ENCODE peak calls at places on chromosomes 3 and 15, in six cellular contexts. E, O, R, K, Q and Y are unnamed samples.

GRCh38 chr3:185824467-185825378 is at the start of gene IGF2BP2:
- DNase-seq in E (peak), O (peak), R (peak), K (peak), Q (no peak), Y (peak)

GRCh38 chr3:197124713-197125112 is 95.1 kb upstream of the MELTF start:
- DNase-seq in E (no peak), O (no peak), R (peak), K (no peak), Q (no peak), Y (no peak)

GRCh38 chr3:36394176-36394575 is 13.9 kb downstream of the STAC start:
- DNase-seq in E (peak), O (no peak), R (no peak), K (peak), Q (no peak), Y (no peak)

GRCh38 chr15:80779658-80780415 is 667 bp downstream of the CEMIP start:
- DNase-seq in E (peak), O (peak), R (peak), K (peak), Q (no peak), Y (peak)

GRCh38 chr15:92014461-92015030 is 161.0 kb downstream of the SLCO3A1 start:
- DNase-seq in E (no peak), O (no peak), R (no peak), K (no peak), Q (no peak), Y (no peak)

GRCh38 chr3:61919371-61919770 is 358.0 kb downstream of the PTPRG start:
- DNase-seq in E (no peak), O (no peak), R (no peak), K (no peak), Q (no peak), Y (no peak)

GRCh38 chr3:14113964-14114667 is 10.6 kb downstream of the CHCHD4 start:
- DNase-seq in E (no peak), O (peak), R (no peak), K (no peak), Q (no peak), Y (no peak)

GRCh38 chr3:101117981-101118380 is 124.8 kb upstream of the ABI3BP start:
- DNase-seq in E (no peak), O (peak), R (peak), K (peak), Q (no peak), Y (no peak)

GRCh38 chr3:156768390-156768789 is 57.8 kb upstream of the LEKR1 start:
- DNase-seq in E (no peak), O (no peak), R (no peak), K (no peak), Q (no peak), Y (no peak)

GRCh38 chr3:194156095-194156494 is 20.1 kb downstream of the HES1 start:
- DNase-seq in E (no peak), O (no peak), R (no peak), K (no peak), Q (no peak), Y (no peak)

GRCh38 chr15:52256366-52256765 is 39.2 kb downstream of the MYO5C start:
- DNase-seq in E (peak), O (peak), R (peak), K (peak), Q (peak), Y (peak)

GRCh38 chr15:65130941-65131340 is 2.7 kb downstream of the PDCD7 start:
- DNase-seq in E (no peak), O (no peak), R (no peak), K (no peak), Q (no peak), Y (no peak)

GRCh38 chr3:52406231-52406661 is 38.7 kb downstream of the SEMA3G start:
- DNase-seq in E (no peak), O (no peak), R (no peak), K (no peak), Q (no peak), Y (no peak)

GRCh38 chr3:196778755-196779154 is 39.1 kb downstream of the PAK2 start:
- DNase-seq in E (peak), O (no peak), R (peak), K (peak), Q (no peak), Y (peak)

GRCh38 chr3:42732196-42732828 is 29.7 kb upstream of the HHATL start:
- DNase-seq in E (no peak), O (no peak), R (no peak), K (no peak), Q (no peak), Y (no peak)

GRCh38 chr15:29857196-29857595 is 34.9 kb upstream of the TJP1 start:
- DNase-seq in E (no peak), O (no peak), R (peak), K (no peak), Q (no peak), Y (no peak)

GRCh38 chr3:175404667-175405066 is 545.5 kb downstream of the NAALADL2 start:
- DNase-seq in E (no peak), O (no peak), R (no peak), K (no peak), Q (no peak), Y (no peak)

GRCh38 chr15:51756482-51756881 is 5.1 kb downstream of the TMOD2 start:
- DNase-seq in E (no peak), O (no peak), R (no peak), K (no peak), Q (no peak), Y (no peak)

GRCh38 chr15:92617197-92618037 is 38.2 kb downstream of the FAM174B start:
- DNase-seq in E (peak), O (peak), R (peak), K (peak), Q (no peak), Y (peak)

GRCh38 chr15:66780172-66780972 is 78.3 kb downstream of the SMAD6 start:
- DNase-seq in E (peak), O (peak), R (peak), K (peak), Q (no peak), Y (no peak)

GRCh38 chr3:48847053-48847585 is 555 bp downstream of the PRKAR2A start:
- DNase-seq in E (peak), O (peak), R (peak), K (peak), Q (peak), Y (peak)

GRCh38 chr3:67048067-67048715 is 50.1 kb downstream of the KBTBD8 start:
- DNase-seq in E (no peak), O (no peak), R (no peak), K (no peak), Q (no peak), Y (no peak)

GRCh38 chr3:72015463-72015862 is 230.5 kb upstream of the PROK2 start:
- DNase-seq in E (no peak), O (peak), R (no peak), K (no peak), Q (no peak), Y (no peak)

GRCh38 chr3:38253704-38254103 is 11.9 kb upstream of the SLC22A13 start:
- DNase-seq in E (no peak), O (no peak), R (no peak), K (no peak), Q (no peak), Y (no peak)

GRCh38 chr3:170961616-170962400 is 53.4 kb upstream of the EIF5A2 start:
- DNase-seq in E (peak), O (peak), R (peak), K (peak), Q (peak), Y (peak)

GRCh38 chr3:174206607-174207192 is 652.4 kb upstream of the NAALADL2 start:
- DNase-seq in E (no peak), O (no peak), R (no peak), K (peak), Q (no peak), Y (no peak)

GRCh38 chr3:59790241-59790640 is 740.4 kb upstream of the CFAP20DC start:
- DNase-seq in E (no peak), O (no peak), R (no peak), K (no peak), Q (no peak), Y (no peak)

GRCh38 chr3:50415066-50415465 is 55.7 kb upstream of the TMEM115 start:
- DNase-seq in E (no peak), O (no peak), R (no peak), K (no peak), Q (no peak), Y (no peak)

GRCh38 chr15:66657062-66658020 is 44.7 kb upstream of the SMAD6 start:
- DNase-seq in E (no peak), O (peak), R (no peak), K (no peak), Q (no peak), Y (no peak)

GRCh38 chr3:139448104-139448503 is 28.2 kb downstream of the RBP2 start:
- DNase-seq in E (no peak), O (no peak), R (no peak), K (peak), Q (no peak), Y (no peak)

GRCh38 chr15:96264801-96265515 is 65.5 kb upstream of the NR2F2 start:
- DNase-seq in E (peak), O (peak), R (peak), K (peak), Q (peak), Y (no peak)

GRCh38 chr3:112470791-112471190 is 28.5 kb downstream of the BTLA start:
- DNase-seq in E (peak), O (no peak), R (peak), K (peak), Q (no peak), Y (no peak)

GRCh38 chr15:62135532-62136134 is 29.5 kb downstream of the C2CD4B start:
- DNase-seq in E (peak), O (peak), R (peak), K (peak), Q (no peak), Y (peak)

GRCh38 chr3:77079988-77080585 is 40.2 kb downstream of the ROBO2 start:
- DNase-seq in E (no peak), O (no peak), R (no peak), K (no peak), Q (no peak), Y (no peak)

GRCh38 chr3:186166036-186166435 is 57.1 kb upstream of the ETV5 start:
- DNase-seq in E (no peak), O (no peak), R (no peak), K (no peak), Q (no peak), Y (no peak)

GRCh38 chr3:169146112-169146665 is 517.3 kb downstream of the MECOM start:
- DNase-seq in E (peak), O (peak), R (peak), K (peak), Q (no peak), Y (peak)

GRCh38 chr15:89305395-89305794 is 29.2 kb downstream of the POLG start:
- DNase-seq in E (no peak), O (no peak), R (no peak), K (no peak), Q (no peak), Y (no peak)

GRCh38 chr15:89303986-89304385 is 30.6 kb downstream of the POLG start:
- DNase-seq in E (no peak), O (no peak), R (peak), K (peak), Q (no peak), Y (no peak)

GRCh38 chr15:89301304-89302089 is 33.1 kb downstream of the POLG start:
- DNase-seq in E (no peak), O (no peak), R (no peak), K (no peak), Q (no peak), Y (no peak)

GRCh38 chr15:89299896-89300295 is 34.7 kb downstream of the POLG start:
- DNase-seq in E (peak), O (no peak), R (peak), K (peak), Q (peak), Y (peak)
- H2AFZ ChIP-seq in E (no peak), O (no peak), R (no peak), K (no peak), Q (no peak), Y (no peak)

DNA sequence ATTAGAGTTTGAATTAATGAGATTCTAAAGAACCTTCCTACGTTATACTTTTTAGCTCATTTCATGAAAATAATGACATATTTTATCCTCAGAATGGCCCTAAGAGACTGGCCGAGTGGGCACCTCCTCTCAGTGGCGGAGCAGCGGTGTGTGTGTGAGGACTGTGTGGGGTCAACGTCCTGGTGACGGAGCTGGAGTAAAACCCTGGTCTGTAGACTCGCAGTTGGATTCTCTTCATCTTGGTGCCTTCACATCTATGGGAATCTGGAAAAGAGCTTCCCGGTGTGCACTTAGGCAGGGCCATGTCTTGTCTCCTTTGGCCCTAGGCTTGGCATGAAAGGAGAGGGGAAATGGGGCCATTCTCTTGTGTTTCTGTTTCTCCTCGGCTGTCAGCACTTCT is 21.4 kb upstream of the PAQR5 start:
- DNase-seq in E (no peak), O (no peak), R (no peak), K (no peak), Q (no peak), Y (no peak)
- H2AFZ ChIP-seq in E (no peak), O (no peak), R (no peak), K (no peak), Q (no peak), Y (no peak)

GRCh38 chr3:128076465-128076782 is 24.2 kb downstream of the SEC61A1 start:
- DNase-seq in E (no peak), O (no peak), R (no peak), K (no peak), Q (no peak), Y (peak)
- H2AFZ ChIP-seq in E (no peak), O (no peak), R (peak), K (peak), Q (no peak), Y (peak)

GRCh38 chr3:56290376-56290775 is 177.9 kb downstream of the ERC2 start:
- DNase-seq in E (no peak), O (no peak), R (no peak), K (no peak), Q (no peak), Y (no peak)
- H2AFZ ChIP-seq in E (no peak), O (no peak), R (no peak), K (no peak), Q (no peak), Y (no peak)